ENCODE peak calls at places on chromosomes 16 and 17, in seven cellular contexts. Q is Karpas-422; N is sigmoid colon; O is astrocyte; J is psoas muscle; V is CD8-positive, alpha-beta memory T cell; A is HCT116. Y is an unnamed sample.

GRCh38 chr16:4006441-4006989 is 109.7 kb downstream of the ADCY9 start:
- DNase-seq in Q (no peak), N (no peak), O (no peak), J (no peak), V (no peak), A (no peak), Y (no peak)

GRCh38 chr17:21371511-21372081 is 4.6 kb upstream of the KCNJ12 start:
- DNase-seq in Q (no peak), N (no peak), O (no peak), J (no peak), V (no peak), A (no peak), Y (no peak)

GRCh38 chr16:77399546-77399945 is 35.3 kb downstream of the ADAMTS18 start:
- DNase-seq in Q (no peak), N (no peak), O (no peak), J (no peak), V (no peak), A (no peak), Y (no peak)

GRCh38 chr17:81828656-81829055 is 4.4 kb downstream of the MCRIP1 start:
- DNase-seq in Q (no peak), N (no peak), O (no peak), J (no peak), V (no peak), A (no peak), Y (no peak)

GRCh38 chr16:17227278-17227677 is 243.5 kb downstream of the XYLT1 start:
- DNase-seq in Q (no peak), N (no peak), O (no peak), J (no peak), V (no peak), A (peak; percentile 12), Y (no peak)

GRCh38 chr16:85728879-85729278 is 22.0 kb downstream of the C16orf74 start:
- DNase-seq in Q (peak; percentile 69), N (no peak), O (no peak), J (no peak), V (no peak), A (no peak), Y (no peak)

GRCh38 chr16:24188751-24189318 is 67.3 kb upstream of the CACNG3 start:
- DNase-seq in Q (no peak), N (no peak), O (peak; percentile 0), J (no peak), V (no peak), A (no peak), Y (no peak)

GRCh38 chr16:67664871-67665270 is 1.7 kb downstream of the ENKD1 start:
- DNase-seq in Q (no peak), N (no peak), O (no peak), J (no peak), V (no peak), A (no peak), Y (no peak)

GRCh38 chr16:890217-890616 is 80.6 kb downstream of the LMF1 start:
- DNase-seq in Q (no peak), N (no peak), O (no peak), J (peak; percentile 3), V (no peak), A (no peak), Y (no peak)

GRCh38 chr16:16045879-16046278 is 96.5 kb downstream of the ABCC1 start:
- DNase-seq in Q (no peak), N (no peak), O (no peak), J (no peak), V (no peak), A (no peak), Y (no peak)
- H3K36me3 ChIP-seq in Q (peaks cover 33% of the 10 kb centered on the region), N (peaks cover 32% of the 10 kb centered on the region), O (peaks cover 22% of the 10 kb centered on the region), J (peaks cover 80% of the 10 kb centered on the region), V (peaks cover 42% of the 10 kb centered on the region), A (peaks cover 43% of the 10 kb centered on the region), Y (peaks cover 90% of the 10 kb centered on the region)

GRCh38 chr16:80992676-80993292 is 13.9 kb downstream of the CMC2 start:
- DNase-seq in Q (no peak), N (no peak), O (no peak), J (no peak), V (no peak), A (no peak), Y (no peak)
- H3K4me3 ChIP-seq in Q (no peak overlapping the region), N (no peak overlapping the region), O (peak overlapping the region; percentile 41), J (no peak overlapping the region), V (no peak overlapping the region), A (no peak overlapping the region), Y (no peak overlapping the region)

GRCh38 chr17:47853616-47854015 is 2.7 kb upstream of the SP6 start:
- DNase-seq in Q (no peak), N (no peak), O (no peak), J (no peak), V (no peak), A (no peak), Y (no peak)

GRCh38 chr17:47850373-47850691 is 631 bp downstream of the SP6 start:
- DNase-seq in Q (no peak), N (no peak), O (no peak), J (no peak), V (no peak), A (no peak), Y (no peak)

GRCh38 chr17:47852113-47852949 is 1.4 kb upstream of the SP6 start:
- DNase-seq in Q (no peak), N (no peak), O (no peak), J (no peak), V (no peak), A (no peak), Y (no peak)

GRCh38 chr17:47850692-47851573 is at the start of gene SP6:
- DNase-seq in Q (peak; percentile 76), N (no peak), O (peak; percentile 42), J (peak; percentile 61), V (peak; percentile 73), A (peak; percentile 80), Y (no peak)

GRCh38 chr17:47851764-47852112 is 775 bp upstream of the SP6 start:
- DNase-seq in Q (no peak), N (no peak), O (no peak), J (no peak), V (no peak), A (no peak), Y (no peak)
- H3K27me3 ChIP-seq in Q (no peaks in the 10 kb centered on the region), N (peaks cover 96% of the 10 kb centered on the region), O (peaks cover 80% of the 10 kb centered on the region), J (peaks cover 97% of the 10 kb centered on the region), V (peaks cover 60% of the 10 kb centered on the region), A (peaks cover 13% of the 10 kb centered on the region), Y (peaks cover 22% of the 10 kb centered on the region)

GRCh38 chr17:5023588-5024147 is 11.6 kb downstream of the SLC52A1 start:
- DNase-seq in Q (no peak), N (no peak), O (no peak), J (no peak), V (no peak), A (no peak), Y (no peak)

GRCh38 chr17:5019475-5019956 is 15.7 kb downstream of the SLC52A1 start:
- DNase-seq in Q (peak; percentile 81), N (no peak), O (no peak), J (no peak), V (peak; percentile 69), A (no peak), Y (no peak)

GRCh38 chr17:5020502-5021023 is 14.7 kb downstream of the SLC52A1 start:
- DNase-seq in Q (no peak), N (no peak), O (no peak), J (peak; percentile 8), V (no peak), A (no peak), Y (no peak)

GRCh38 chr17:5024604-5025003 is 10.6 kb downstream of the SLC52A1 start:
- DNase-seq in Q (no peak), N (no peak), O (no peak), J (no peak), V (no peak), A (no peak), Y (no peak)

DNA sequence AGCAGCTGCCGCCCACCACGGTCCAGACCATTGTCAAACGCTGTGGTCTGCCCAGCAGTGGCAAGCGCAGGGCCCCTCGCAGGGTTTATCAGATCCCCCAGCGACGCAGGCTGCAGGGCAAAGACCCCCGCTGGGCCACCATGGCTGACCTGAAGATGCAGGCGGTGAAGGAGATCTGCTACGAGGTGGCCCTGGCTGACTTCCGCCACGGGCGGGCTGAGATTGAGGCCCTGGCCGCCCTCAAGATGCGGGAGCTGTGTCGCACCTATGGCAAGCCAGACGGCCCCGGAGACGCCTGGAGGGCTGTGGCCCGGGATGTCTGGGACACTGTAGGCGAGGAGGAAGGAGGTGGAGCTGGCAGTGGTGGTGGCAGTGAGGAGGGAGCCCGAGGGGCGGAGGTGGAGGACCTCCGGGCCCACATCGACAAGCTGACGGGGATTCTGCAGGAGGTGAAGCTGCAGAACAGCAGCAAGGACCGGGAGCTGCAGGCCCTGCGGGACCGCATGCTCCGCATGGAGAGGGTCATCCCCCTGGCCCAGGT is 13.0 kb downstream of the SLC52A1 start:
- DNase-seq in Q (no peak), N (no peak), O (no peak), J (no peak), V (no peak), A (no peak), Y (no peak)
- H3K36me3 ChIP-seq in Q (peaks cover 4% of the 10 kb centered on the region), N (peaks cover 40% of the 10 kb centered on the region), O (peaks cover 13% of the 10 kb centered on the region), J (peaks cover 83% of the 10 kb centered on the region), V (peaks cover 6% of the 10 kb centered on the region), A (peaks cover 27% of the 10 kb centered on the region), Y (peaks cover 12% of the 10 kb centered on the region)

DNA sequence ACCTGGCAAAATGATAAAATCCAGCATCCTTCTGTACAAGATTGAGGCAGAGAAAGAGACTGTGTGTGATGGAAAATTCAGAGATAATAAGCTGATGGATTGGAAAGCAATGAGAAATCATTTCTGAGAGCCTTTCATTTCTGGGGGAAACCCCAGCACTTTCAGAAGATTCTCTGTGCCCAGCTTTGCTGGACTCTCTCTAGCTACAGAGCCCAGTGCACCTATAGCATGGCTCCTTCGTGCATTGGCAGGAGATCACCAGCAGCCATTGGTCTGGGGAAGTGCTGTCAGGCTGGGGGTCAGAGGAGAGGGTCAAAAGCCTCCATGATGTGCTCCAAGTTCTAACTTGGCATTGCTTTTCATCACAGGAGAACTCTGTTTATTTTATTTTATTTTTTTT is 259.9 kb downstream of the SOX9 start:
- DNase-seq in Q (no peak), N (no peak), O (no peak), J (no peak), V (no peak), A (no peak), Y (no peak)
- H3K4me3 ChIP-seq in Q (no peak overlapping the region), N (no peak overlapping the region), O (no peak overlapping the region), J (no peak overlapping the region), V (no peak overlapping the region), A (no peak overlapping the region), Y (no peak overlapping the region)

DNA sequence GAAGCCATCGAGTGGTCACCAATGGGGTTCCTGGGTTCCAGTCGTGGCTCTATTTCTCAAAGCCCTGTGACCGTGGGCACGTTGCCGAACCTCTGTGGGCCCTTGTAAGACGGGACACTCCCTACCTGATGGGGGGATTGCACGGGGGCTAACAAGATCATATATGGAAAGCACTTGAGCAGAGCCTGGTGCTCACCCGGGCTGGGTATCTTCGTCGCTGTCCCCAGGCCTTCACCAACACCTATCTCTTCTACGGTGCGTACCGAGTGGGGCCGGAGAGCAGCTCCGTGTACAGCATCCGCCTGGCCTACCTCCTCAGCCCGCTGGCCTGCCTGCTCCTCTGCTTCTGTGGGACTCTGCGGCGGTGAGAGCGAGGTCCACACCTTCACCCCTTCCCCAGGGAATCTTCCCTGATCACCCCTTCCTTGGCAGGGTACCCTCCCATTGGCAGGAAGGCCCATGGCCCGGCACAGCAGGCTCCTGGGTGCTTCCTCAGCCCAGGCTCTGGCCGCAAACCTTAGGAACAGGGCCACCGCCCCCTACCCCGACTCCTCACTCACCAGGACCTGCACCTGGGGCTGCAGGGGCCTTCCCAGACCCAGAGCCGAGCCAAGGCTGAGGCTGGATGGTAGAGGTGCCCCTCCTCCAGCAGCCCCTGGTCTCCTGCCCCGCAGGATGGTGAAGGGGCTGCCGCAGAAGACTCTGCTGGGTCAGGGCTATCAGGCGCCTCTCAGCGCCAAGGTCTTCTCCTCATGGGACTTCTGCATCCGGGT is 2.8 kb downstream of the TMC8 start:
- DNase-seq in Q (no peak), N (no peak), O (no peak), J (no peak), V (no peak), A (no peak), Y (no peak)
- H3K27me3 ChIP-seq in Q (no peaks in the 10 kb centered on the region), N (peaks cover 53% of the 10 kb centered on the region), O (peaks cover 9% of the 10 kb centered on the region), J (peaks cover 41% of the 10 kb centered on the region), V (no peaks in the 10 kb centered on the region), A (no peaks in the 10 kb centered on the region), Y (no peaks in the 10 kb centered on the region)